ENCODE peak calls at places on chromosomes 3 and 15, in nine cellular contexts. One of them, this sample, is unnamed.

GRCh38 chr3:22113453-22113852 is 362.4 kb upstream of the ZNF385D start:
- DNase-seq in activated CD4-positive, alpha-beta memory T cell treated with anti-CD3 and anti-CD28 coated beads, Interleukin-2, amount 10 ng/mL, durations not matched to agents 7 days and 5 days: no peak
- DNase-seq in nucleus accumbens: no peak
- DNase-seq in spleen: no peak
- DNase-seq in Peyer's patch: no peak
- DNase-seq in osteocyte: no peak
- DNase-seq in gastrocnemius medialis: no peak
- DNase-seq in HT-29: no peak
- DNase-seq in NCI-H1436: no peak
- DNase-seq in this sample: no peak

GRCh38 chr3:123072152-123072551 is 5.3 kb downstream of the PDIA5 start:
- DNase-seq in activated CD4-positive, alpha-beta memory T cell treated with anti-CD3 and anti-CD28 coated beads, Interleukin-2, amount 10 ng/mL, durations not matched to agents 7 days and 5 days: no peak
- DNase-seq in gastrocnemius medialis: no peak
- DNase-seq in Peyer's patch: no peak
- DNase-seq in osteocyte: no peak
- DNase-seq in spleen: no peak
- DNase-seq in nucleus accumbens: no peak
- DNase-seq in NCI-H1436: no peak
- DNase-seq in HT-29: no peak
- DNase-seq in this sample: no peak

GRCh38 chr3:152269423-152270144 is 855 bp downstream of the MBNL1 start:
- DNase-seq in Peyer's patch: peak
- DNase-seq in gastrocnemius medialis: peak
- DNase-seq in NCI-H1436: peak
- DNase-seq in activated CD4-positive, alpha-beta memory T cell treated with anti-CD3 and anti-CD28 coated beads, Interleukin-2, amount 10 ng/mL, durations not matched to agents 7 days and 5 days: peak
- DNase-seq in osteocyte: peak
- DNase-seq in HT-29: peak
- DNase-seq in nucleus accumbens: peak
- DNase-seq in spleen: peak
- DNase-seq in this sample: peak

GRCh38 chr15:55791576-55792400 is 48.8 kb upstream of the PRTG start:
- DNase-seq in activated CD4-positive, alpha-beta memory T cell treated with anti-CD3 and anti-CD28 coated beads, Interleukin-2, amount 10 ng/mL, durations not matched to agents 7 days and 5 days: no peak
- DNase-seq in nucleus accumbens: no peak
- DNase-seq in Peyer's patch: no peak
- DNase-seq in spleen: no peak
- DNase-seq in NCI-H1436: peak
- DNase-seq in HT-29: peak
- DNase-seq in gastrocnemius medialis: no peak
- DNase-seq in osteocyte: no peak
- DNase-seq in this sample: no peak

GRCh38 chr3:34419801-34420200 is 621.4 kb downstream of the PDCD6IP start:
- DNase-seq in nucleus accumbens: no peak
- DNase-seq in NCI-H1436: no peak
- DNase-seq in gastrocnemius medialis: no peak
- DNase-seq in Peyer's patch: no peak
- DNase-seq in spleen: no peak
- DNase-seq in HT-29: peak
- DNase-seq in activated CD4-positive, alpha-beta memory T cell treated with anti-CD3 and anti-CD28 coated beads, Interleukin-2, amount 10 ng/mL, durations not matched to agents 7 days and 5 days: no peak
- DNase-seq in osteocyte: no peak
- DNase-seq in this sample: no peak

GRCh38 chr3:87801409-87801808 is 257.4 kb downstream of the CGGBP1 start:
- DNase-seq in HT-29: no peak
- DNase-seq in osteocyte: no peak
- DNase-seq in activated CD4-positive, alpha-beta memory T cell treated with anti-CD3 and anti-CD28 coated beads, Interleukin-2, amount 10 ng/mL, durations not matched to agents 7 days and 5 days: no peak
- DNase-seq in gastrocnemius medialis: no peak
- DNase-seq in Peyer's patch: no peak
- DNase-seq in NCI-H1436: no peak
- DNase-seq in spleen: no peak
- DNase-seq in nucleus accumbens: no peak
- DNase-seq in this sample: no peak

GRCh38 chr3:51588724-51589123 is 50.2 kb downstream of the RAD54L2 start:
- DNase-seq in spleen: no peak
- DNase-seq in Peyer's patch: no peak
- DNase-seq in HT-29: no peak
- DNase-seq in osteocyte: no peak
- DNase-seq in nucleus accumbens: no peak
- DNase-seq in NCI-H1436: no peak
- DNase-seq in gastrocnemius medialis: no peak
- DNase-seq in activated CD4-positive, alpha-beta memory T cell treated with anti-CD3 and anti-CD28 coated beads, Interleukin-2, amount 10 ng/mL, durations not matched to agents 7 days and 5 days: no peak
- DNase-seq in this sample: no peak

GRCh38 chr15:55799287-55800212 is 56.6 kb upstream of the PRTG start:
- DNase-seq in Peyer's patch: no peak
- DNase-seq in HT-29: peak
- DNase-seq in nucleus accumbens: peak
- DNase-seq in osteocyte: no peak
- DNase-seq in activated CD4-positive, alpha-beta memory T cell treated with anti-CD3 and anti-CD28 coated beads, Interleukin-2, amount 10 ng/mL, durations not matched to agents 7 days and 5 days: no peak
- DNase-seq in spleen: no peak
- DNase-seq in gastrocnemius medialis: no peak
- DNase-seq in NCI-H1436: peak
- DNase-seq in this sample: no peak

GRCh38 chr3:42886294-42886822 is 10.7 kb upstream of the CYP8B1 start:
- DNase-seq in spleen: no peak
- DNase-seq in HT-29: peak
- DNase-seq in osteocyte: no peak
- DNase-seq in gastrocnemius medialis: no peak
- DNase-seq in NCI-H1436: no peak
- DNase-seq in activated CD4-positive, alpha-beta memory T cell treated with anti-CD3 and anti-CD28 coated beads, Interleukin-2, amount 10 ng/mL, durations not matched to agents 7 days and 5 days: no peak
- DNase-seq in Peyer's patch: no peak
- DNase-seq in nucleus accumbens: no peak
- DNase-seq in this sample: no peak

GRCh38 chr3:29267231-29267630 is 13.6 kb upstream of the RBMS3 start:
- DNase-seq in NCI-H1436: no peak
- DNase-seq in HT-29: no peak
- DNase-seq in nucleus accumbens: no peak
- DNase-seq in spleen: no peak
- DNase-seq in activated CD4-positive, alpha-beta memory T cell treated with anti-CD3 and anti-CD28 coated beads, Interleukin-2, amount 10 ng/mL, durations not matched to agents 7 days and 5 days: no peak
- DNase-seq in osteocyte: no peak
- DNase-seq in gastrocnemius medialis: no peak
- DNase-seq in Peyer's patch: no peak
- DNase-seq in this sample: no peak

GRCh38 chr3:99418209-99418635 is 220.2 kb upstream of the COL8A1 start:
- DNase-seq in nucleus accumbens: no peak
- DNase-seq in spleen: no peak
- DNase-seq in HT-29: no peak
- DNase-seq in activated CD4-positive, alpha-beta memory T cell treated with anti-CD3 and anti-CD28 coated beads, Interleukin-2, amount 10 ng/mL, durations not matched to agents 7 days and 5 days: no peak
- DNase-seq in Peyer's patch: no peak
- DNase-seq in gastrocnemius medialis: no peak
- DNase-seq in osteocyte: no peak
- DNase-seq in NCI-H1436: no peak
- DNase-seq in this sample: no peak

GRCh38 chr3:107664614-107665013 is 141.9 kb downstream of the BBX start:
- DNase-seq in gastrocnemius medialis: no peak
- DNase-seq in HT-29: no peak
- DNase-seq in nucleus accumbens: no peak
- DNase-seq in Peyer's patch: no peak
- DNase-seq in spleen: no peak
- DNase-seq in activated CD4-positive, alpha-beta memory T cell treated with anti-CD3 and anti-CD28 coated beads, Interleukin-2, amount 10 ng/mL, durations not matched to agents 7 days and 5 days: no peak
- DNase-seq in NCI-H1436: no peak
- DNase-seq in osteocyte: no peak
- DNase-seq in this sample: no peak

GRCh38 chr3:170585008-170585936 is 603 bp downstream of the SLC7A14 start:
- DNase-seq in osteocyte: no peak
- DNase-seq in Peyer's patch: no peak
- DNase-seq in NCI-H1436: peak
- DNase-seq in spleen: no peak
- DNase-seq in gastrocnemius medialis: no peak
- DNase-seq in nucleus accumbens: peak
- DNase-seq in HT-29: no peak
- DNase-seq in activated CD4-positive, alpha-beta memory T cell treated with anti-CD3 and anti-CD28 coated beads, Interleukin-2, amount 10 ng/mL, durations not matched to agents 7 days and 5 days: no peak
- DNase-seq in this sample: peak

GRCh38 chr3:25678581-25678980 is 13.9 kb upstream of the TOP2B start:
- DNase-seq in activated CD4-positive, alpha-beta memory T cell treated with anti-CD3 and anti-CD28 coated beads, Interleukin-2, amount 10 ng/mL, durations not matched to agents 7 days and 5 days: no peak
- DNase-seq in NCI-H1436: no peak
- DNase-seq in HT-29: no peak
- DNase-seq in nucleus accumbens: no peak
- DNase-seq in spleen: no peak
- DNase-seq in gastrocnemius medialis: no peak
- DNase-seq in Peyer's patch: no peak
- DNase-seq in osteocyte: no peak
- DNase-seq in this sample: no peak

GRCh38 chr3:117217355-117217754 is 507.8 kb downstream of the TUSC7 start:
- DNase-seq in Peyer's patch: no peak
- DNase-seq in activated CD4-positive, alpha-beta memory T cell treated with anti-CD3 and anti-CD28 coated beads, Interleukin-2, amount 10 ng/mL, durations not matched to agents 7 days and 5 days: no peak
- DNase-seq in NCI-H1436: no peak
- DNase-seq in nucleus accumbens: no peak
- DNase-seq in gastrocnemius medialis: no peak
- DNase-seq in HT-29: no peak
- DNase-seq in osteocyte: no peak
- DNase-seq in spleen: no peak
- DNase-seq in this sample: no peak

GRCh38 chr3:172224560-172225214 is 185.3 kb downstream of the FNDC3B start:
- DNase-seq in osteocyte: no peak
- DNase-seq in Peyer's patch: no peak
- DNase-seq in HT-29: no peak
- DNase-seq in gastrocnemius medialis: no peak
- DNase-seq in spleen: no peak
- DNase-seq in nucleus accumbens: no peak
- DNase-seq in NCI-H1436: no peak
- DNase-seq in activated CD4-positive, alpha-beta memory T cell treated with anti-CD3 and anti-CD28 coated beads, Interleukin-2, amount 10 ng/mL, durations not matched to agents 7 days and 5 days: no peak
- DNase-seq in this sample: peak

GRCh38 chr3:151753846-151754245 is 20.1 kb downstream of the AADACL2 start:
- DNase-seq in spleen: no peak
- DNase-seq in activated CD4-positive, alpha-beta memory T cell treated with anti-CD3 and anti-CD28 coated beads, Interleukin-2, amount 10 ng/mL, durations not matched to agents 7 days and 5 days: no peak
- DNase-seq in Peyer's patch: no peak
- DNase-seq in gastrocnemius medialis: no peak
- DNase-seq in nucleus accumbens: no peak
- DNase-seq in osteocyte: no peak
- DNase-seq in HT-29: no peak
- DNase-seq in NCI-H1436: no peak
- DNase-seq in this sample: no peak

GRCh38 chr3:46666471-46666845 is 27.0 kb downstream of the ALS2CL start:
- DNase-seq in activated CD4-positive, alpha-beta memory T cell treated with anti-CD3 and anti-CD28 coated beads, Interleukin-2, amount 10 ng/mL, durations not matched to agents 7 days and 5 days: no peak
- DNase-seq in Peyer's patch: no peak
- DNase-seq in gastrocnemius medialis: peak
- DNase-seq in nucleus accumbens: no peak
- DNase-seq in spleen: peak
- DNase-seq in HT-29: no peak
- DNase-seq in NCI-H1436: no peak
- DNase-seq in osteocyte: no peak
- DNase-seq in this sample: no peak

GRCh38 chr15:53209396-53210042 is 419.4 kb upstream of the ONECUT1 start:
- DNase-seq in gastrocnemius medialis: no peak
- DNase-seq in HT-29: no peak
- DNase-seq in osteocyte: no peak
- DNase-seq in nucleus accumbens: no peak
- DNase-seq in NCI-H1436: no peak
- DNase-seq in spleen: no peak
- DNase-seq in Peyer's patch: no peak
- DNase-seq in activated CD4-positive, alpha-beta memory T cell treated with anti-CD3 and anti-CD28 coated beads, Interleukin-2, amount 10 ng/mL, durations not matched to agents 7 days and 5 days: no peak
- DNase-seq in this sample: no peak

GRCh38 chr3:51306093-51306492 is 79.0 kb upstream of the MANF start:
- DNase-seq in NCI-H1436: no peak
- DNase-seq in activated CD4-positive, alpha-beta memory T cell treated with anti-CD3 and anti-CD28 coated beads, Interleukin-2, amount 10 ng/mL, durations not matched to agents 7 days and 5 days: no peak
- DNase-seq in gastrocnemius medialis: no peak
- DNase-seq in nucleus accumbens: no peak
- DNase-seq in osteocyte: no peak
- DNase-seq in Peyer's patch: no peak
- DNase-seq in HT-29: no peak
- DNase-seq in spleen: no peak
- DNase-seq in this sample: no peak

This sample was measured in NCI-H526 treated with DMSO at 0.1 percent for 48 hours.